ENCODE peak calls at places on chromosomes 5 and 9, in nine cellular contexts. One of them, this sample, is unnamed. For H3K27me3, the result is how much of the 10 kb centered on the place peaks cover.

GRCh38 chr5:102754499-102755424 is at the start of gene PAM:
- DNase-seq in testis: peak
- DNase-seq in sigmoid colon: peak
- DNase-seq in esophagus squamous epithelium: peak
- DNase-seq in esophagus muscularis mucosa: no peak
- DNase-seq in transverse colon: peak
- DNase-seq in H1: no peak
- DNase-seq in adrenal gland: peak
- DNase-seq in body of pancreas: peak
- DNase-seq in this sample: peak

GRCh38 chr5:154320209-154320608 is 125.6 kb upstream of the SAP30L start:
- DNase-seq in testis: no peak
- DNase-seq in sigmoid colon: no peak
- DNase-seq in esophagus squamous epithelium: no peak
- DNase-seq in esophagus muscularis mucosa: no peak
- DNase-seq in transverse colon: no peak
- DNase-seq in H1: no peak
- DNase-seq in adrenal gland: no peak
- DNase-seq in body of pancreas: no peak
- DNase-seq in this sample: no peak

GRCh38 chr5:140142802-140143201 is 17.1 kb downstream of the IGIP start:
- DNase-seq in testis: no peak
- DNase-seq in sigmoid colon: no peak
- DNase-seq in esophagus squamous epithelium: no peak
- DNase-seq in esophagus muscularis mucosa: peak
- DNase-seq in transverse colon: no peak
- DNase-seq in H1: no peak
- DNase-seq in adrenal gland: no peak
- DNase-seq in body of pancreas: no peak
- DNase-seq in this sample: no peak

GRCh38 chr5:38870595-38870994 is 24.8 kb downstream of the OSMR start:
- DNase-seq in testis: no peak
- DNase-seq in sigmoid colon: no peak
- DNase-seq in esophagus squamous epithelium: no peak
- DNase-seq in esophagus muscularis mucosa: no peak
- DNase-seq in transverse colon: no peak
- DNase-seq in H1: no peak
- DNase-seq in adrenal gland: no peak
- DNase-seq in body of pancreas: no peak
- DNase-seq in this sample: no peak

GRCh38 chr5:82847564-82847963 is 229.6 kb downstream of the TMEM167A start:
- DNase-seq in testis: no peak
- DNase-seq in sigmoid colon: no peak
- DNase-seq in esophagus squamous epithelium: no peak
- DNase-seq in esophagus muscularis mucosa: no peak
- DNase-seq in transverse colon: no peak
- DNase-seq in H1: no peak
- DNase-seq in adrenal gland: no peak
- DNase-seq in body of pancreas: no peak
- DNase-seq in this sample: no peak

GRCh38 chr5:126339215-126339805 is 83.9 kb upstream of the GRAMD2B start:
- DNase-seq in testis: peak
- DNase-seq in sigmoid colon: no peak
- DNase-seq in esophagus squamous epithelium: no peak
- DNase-seq in esophagus muscularis mucosa: no peak
- DNase-seq in transverse colon: peak
- DNase-seq in H1: no peak
- DNase-seq in adrenal gland: peak
- DNase-seq in body of pancreas: peak
- DNase-seq in this sample: peak

GRCh38 chr5:177600458-177601018 is 606 bp downstream of the B4GALT7 start:
- DNase-seq in testis: peak
- DNase-seq in sigmoid colon: no peak
- DNase-seq in esophagus squamous epithelium: no peak
- DNase-seq in esophagus muscularis mucosa: no peak
- DNase-seq in transverse colon: no peak
- DNase-seq in H1: no peak
- DNase-seq in adrenal gland: peak
- DNase-seq in body of pancreas: no peak
- DNase-seq in this sample: no peak

GRCh38 chr5:11227064-11227463 is 466.0 kb upstream of the DAP start:
- DNase-seq in testis: no peak
- DNase-seq in sigmoid colon: no peak
- DNase-seq in esophagus squamous epithelium: no peak
- DNase-seq in esophagus muscularis mucosa: no peak
- DNase-seq in transverse colon: no peak
- DNase-seq in H1: no peak
- DNase-seq in adrenal gland: no peak
- DNase-seq in body of pancreas: no peak
- DNase-seq in this sample: no peak

GRCh38 chr9:114574438-114574837 is 13.1 kb upstream of the ATP6V1G1 start:
- DNase-seq in testis: no peak
- DNase-seq in sigmoid colon: no peak
- DNase-seq in esophagus squamous epithelium: no peak
- DNase-seq in esophagus muscularis mucosa: no peak
- DNase-seq in transverse colon: no peak
- DNase-seq in H1: no peak
- DNase-seq in adrenal gland: no peak
- DNase-seq in body of pancreas: no peak
- DNase-seq in this sample: no peak

GRCh38 chr5:108280248-108280647 is 101.7 kb downstream of the FBXL17 start:
- DNase-seq in testis: no peak
- DNase-seq in sigmoid colon: no peak
- DNase-seq in esophagus squamous epithelium: no peak
- DNase-seq in esophagus muscularis mucosa: no peak
- DNase-seq in transverse colon: no peak
- DNase-seq in H1: no peak
- DNase-seq in adrenal gland: no peak
- DNase-seq in body of pancreas: no peak
- DNase-seq in this sample: no peak

GRCh38 chr5:173303878-173304590 is 24.2 kb downstream of the STC2 start:
- DNase-seq in testis: no peak
- DNase-seq in sigmoid colon: no peak
- DNase-seq in esophagus squamous epithelium: no peak
- DNase-seq in esophagus muscularis mucosa: no peak
- DNase-seq in transverse colon: no peak
- DNase-seq in H1: no peak
- DNase-seq in adrenal gland: no peak
- DNase-seq in body of pancreas: no peak
- DNase-seq in this sample: no peak

GRCh38 chr9:5112646-5113045 is 72.8 kb downstream of the INSL6 start:
- DNase-seq in testis: no peak
- DNase-seq in sigmoid colon: no peak
- DNase-seq in esophagus squamous epithelium: no peak
- DNase-seq in esophagus muscularis mucosa: no peak
- DNase-seq in transverse colon: no peak
- DNase-seq in H1: no peak
- DNase-seq in adrenal gland: no peak
- DNase-seq in body of pancreas: no peak
- DNase-seq in this sample: no peak

GRCh38 chr9:5112109-5112592 is 73.3 kb downstream of the INSL6 start:
- DNase-seq in testis: no peak
- DNase-seq in sigmoid colon: peak
- DNase-seq in esophagus squamous epithelium: no peak
- DNase-seq in esophagus muscularis mucosa: no peak
- DNase-seq in transverse colon: no peak
- DNase-seq in H1: no peak
- DNase-seq in adrenal gland: no peak
- DNase-seq in body of pancreas: no peak
- DNase-seq in this sample: no peak

GRCh38 chr9:5113523-5113922 is 71.9 kb downstream of the INSL6 start:
- DNase-seq in testis: no peak
- DNase-seq in sigmoid colon: no peak
- DNase-seq in esophagus squamous epithelium: no peak
- DNase-seq in esophagus muscularis mucosa: no peak
- DNase-seq in transverse colon: no peak
- DNase-seq in H1: no peak
- DNase-seq in adrenal gland: no peak
- DNase-seq in body of pancreas: no peak
- DNase-seq in this sample: no peak

GRCh38 chr9:5111696-5112095 is 73.7 kb downstream of the INSL6 start:
- DNase-seq in testis: no peak
- DNase-seq in sigmoid colon: no peak
- DNase-seq in esophagus squamous epithelium: no peak
- DNase-seq in esophagus muscularis mucosa: no peak
- DNase-seq in transverse colon: no peak
- DNase-seq in H1: no peak
- DNase-seq in adrenal gland: no peak
- DNase-seq in body of pancreas: no peak
- DNase-seq in this sample: no peak

GRCh38 chr9:5113994-5114748 is 71.3 kb downstream of the INSL6 start:
- DNase-seq in testis: no peak
- DNase-seq in sigmoid colon: no peak
- DNase-seq in esophagus squamous epithelium: no peak
- DNase-seq in esophagus muscularis mucosa: no peak
- DNase-seq in transverse colon: no peak
- DNase-seq in H1: no peak
- DNase-seq in adrenal gland: no peak
- DNase-seq in body of pancreas: no peak
- DNase-seq in this sample: no peak
- TF ChIP-seq POLR2A in testis: no peak
- TF ChIP-seq POLR2A in sigmoid colon: no peak
- TF ChIP-seq POLR2A in esophagus squamous epithelium: no peak
- TF ChIP-seq POLR2A in esophagus muscularis mucosa: no peak
- TF ChIP-seq POLR2A in transverse colon: no peak
- TF ChIP-seq POLR2A in H1: no peak
- TF ChIP-seq POLR2A in adrenal gland: no peak
- TF ChIP-seq POLR2A in body of pancreas: no peak
- TF ChIP-seq POLR2A in this sample: no peak

DNA sequence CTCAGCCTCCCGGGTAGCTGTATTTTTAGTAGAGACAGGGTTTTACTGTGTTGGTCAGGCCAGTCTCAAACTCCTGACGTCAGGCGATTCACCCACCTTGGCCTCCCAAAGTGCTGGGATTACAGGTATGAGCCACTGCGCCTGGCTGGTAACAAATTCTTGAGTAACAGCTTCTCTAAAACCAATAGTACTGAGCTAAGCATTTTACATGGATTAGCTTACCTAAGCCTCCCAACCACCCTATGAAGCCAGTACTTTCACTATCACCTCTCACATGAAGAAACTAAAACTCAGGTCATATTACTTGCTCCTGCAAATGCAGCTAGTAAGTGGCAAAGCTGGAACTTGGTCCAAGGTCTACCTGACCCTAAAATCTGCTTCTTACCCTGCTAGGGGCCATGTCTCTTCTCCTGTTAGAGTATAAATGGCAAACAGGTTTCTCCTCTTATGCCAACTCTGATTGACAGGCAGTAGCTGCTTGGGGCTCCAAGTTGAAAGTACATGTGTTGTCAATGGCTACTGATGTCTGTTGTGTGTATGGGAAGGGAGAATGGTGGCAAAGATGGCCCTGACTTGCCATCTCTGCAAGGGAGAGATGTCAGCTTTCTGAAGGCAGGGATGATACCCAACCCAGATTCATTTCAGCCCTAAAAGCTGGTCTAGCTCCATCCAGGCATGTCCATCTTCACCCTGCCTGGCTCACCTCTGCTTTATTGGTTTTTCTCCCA is 4.0 kb downstream of the PHF19 start:
- DNase-seq in testis: no peak
- DNase-seq in sigmoid colon: no peak
- DNase-seq in esophagus squamous epithelium: no peak
- DNase-seq in esophagus muscularis mucosa: no peak
- DNase-seq in transverse colon: no peak
- DNase-seq in H1: no peak
- DNase-seq in adrenal gland: no peak
- DNase-seq in body of pancreas: no peak
- DNase-seq in this sample: no peak
- H3K27me3 ChIP-seq in testis: under half
- H3K27me3 ChIP-seq in sigmoid colon: under half
- H3K27me3 ChIP-seq in esophagus squamous epithelium: under half
- H3K27me3 ChIP-seq in esophagus muscularis mucosa: under half
- H3K27me3 ChIP-seq in transverse colon: under half
- H3K27me3 ChIP-seq in H1: under half
- H3K27me3 ChIP-seq in adrenal gland: under half
- H3K27me3 ChIP-seq in body of pancreas: under half
- H3K27me3 ChIP-seq in this sample: under half

GRCh38 chr9:126805546-126806262 is 864 bp downstream of the ZBTB43 start:
- DNase-seq in testis: peak
- DNase-seq in sigmoid colon: peak
- DNase-seq in esophagus squamous epithelium: no peak
- DNase-seq in esophagus muscularis mucosa: no peak
- DNase-seq in transverse colon: peak
- DNase-seq in H1: no peak
- DNase-seq in adrenal gland: peak
- DNase-seq in body of pancreas: peak
- DNase-seq in this sample: peak
- TF ChIP-seq POLR2A in testis: no peak
- TF ChIP-seq POLR2A in sigmoid colon: no peak
- TF ChIP-seq POLR2A in esophagus squamous epithelium: no peak
- TF ChIP-seq POLR2A in esophagus muscularis mucosa: no peak
- TF ChIP-seq POLR2A in transverse colon: no peak
- TF ChIP-seq POLR2A in H1: no peak
- TF ChIP-seq POLR2A in adrenal gland: no peak
- TF ChIP-seq POLR2A in body of pancreas: no peak
- TF ChIP-seq POLR2A in this sample: peak

GRCh38 chr9:97866848-97867247 is 13.8 kb downstream of the FOXE1 start:
- DNase-seq in testis: no peak
- DNase-seq in sigmoid colon: no peak
- DNase-seq in esophagus squamous epithelium: no peak
- DNase-seq in esophagus muscularis mucosa: no peak
- DNase-seq in transverse colon: no peak
- DNase-seq in H1: no peak
- DNase-seq in adrenal gland: no peak
- DNase-seq in body of pancreas: no peak
- DNase-seq in this sample: no peak

GRCh38 chr9:97866300-97866699 is 13.3 kb downstream of the FOXE1 start:
- DNase-seq in testis: no peak
- DNase-seq in sigmoid colon: no peak
- DNase-seq in esophagus squamous epithelium: no peak
- DNase-seq in esophagus muscularis mucosa: no peak
- DNase-seq in transverse colon: no peak
- DNase-seq in H1: no peak
- DNase-seq in adrenal gland: no peak
- DNase-seq in body of pancreas: no peak
- DNase-seq in this sample: no peak

GRCh38 chr9:97863314-97863713 is 10.3 kb downstream of the FOXE1 start:
- DNase-seq in testis: no peak
- DNase-seq in sigmoid colon: no peak
- DNase-seq in esophagus squamous epithelium: no peak
- DNase-seq in esophagus muscularis mucosa: no peak
- DNase-seq in transverse colon: no peak
- DNase-seq in H1: no peak
- DNase-seq in adrenal gland: no peak
- DNase-seq in body of pancreas: no peak
- DNase-seq in this sample: no peak

GRCh38 chr9:97861148-97861475 is 8.1 kb downstream of the FOXE1 start:
- DNase-seq in testis: no peak
- DNase-seq in sigmoid colon: no peak
- DNase-seq in esophagus squamous epithelium: no peak
- DNase-seq in esophagus muscularis mucosa: no peak
- DNase-seq in transverse colon: no peak
- DNase-seq in H1: no peak
- DNase-seq in adrenal gland: no peak
- DNase-seq in body of pancreas: no peak
- DNase-seq in this sample: no peak

DNA sequence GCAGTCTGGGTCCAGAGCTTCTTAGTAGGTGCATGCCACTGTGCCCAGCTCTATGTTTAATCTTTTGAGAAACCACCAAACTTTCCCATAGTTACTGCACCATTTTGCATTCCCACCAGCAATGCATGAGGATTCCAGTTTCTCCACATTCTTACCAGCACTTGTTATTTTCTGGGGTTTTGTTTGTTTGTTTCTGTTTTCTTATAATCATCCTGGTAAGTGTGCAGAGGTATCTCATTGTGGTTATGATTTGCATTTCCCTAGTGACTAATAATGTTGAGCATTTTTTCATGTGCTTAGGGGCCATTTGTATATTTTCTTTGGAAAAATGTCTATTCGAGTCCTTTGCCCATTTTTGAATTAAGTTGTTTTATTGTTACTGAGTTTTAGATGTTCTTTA is 11.4 kb downstream of the FOXE1 start:
- DNase-seq in testis: no peak
- DNase-seq in sigmoid colon: no peak
- DNase-seq in esophagus squamous epithelium: no peak
- DNase-seq in esophagus muscularis mucosa: no peak
- DNase-seq in transverse colon: no peak
- DNase-seq in H1: no peak
- DNase-seq in adrenal gland: no peak
- DNase-seq in body of pancreas: no peak
- DNase-seq in this sample: no peak
- H3K27me3 ChIP-seq in testis: under half
- H3K27me3 ChIP-seq in sigmoid colon: under half
- H3K27me3 ChIP-seq in esophagus squamous epithelium: under half
- H3K27me3 ChIP-seq in esophagus muscularis mucosa: under half
- H3K27me3 ChIP-seq in transverse colon: half or more
- H3K27me3 ChIP-seq in H1: under half
- H3K27me3 ChIP-seq in adrenal gland: under half
- H3K27me3 ChIP-seq in body of pancreas: under half
- H3K27me3 ChIP-seq in this sample: under half

This sample was measured in Peyer's patch.